ENCODE peak calls at places on chromosomes 5 and 9, in four cellular contexts. A is H1, C is SK-N-SH, R is K562. D is an unnamed sample.

GRCh38 chr5:31407921-31408714 is 123.8 kb downstream of the DROSHA start:
- DNase-seq in A (no peak), C (no peak), R (no peak), D (no peak)

GRCh38 chr9:130226112-130226511 is 39.4 kb upstream of the HMCN2 start:
- DNase-seq in A (no peak), C (no peak), R (no peak), D (no peak)

GRCh38 chr9:326667-327066 is 112.0 kb downstream of the DOCK8 start:
- DNase-seq in A (no peak), C (no peak), R (no peak), D (no peak)

GRCh38 chr9:456365-456764 is 241.7 kb downstream of the DOCK8 start:
- DNase-seq in A (no peak), C (no peak), R (no peak), D (no peak)

GRCh38 chr5:44727100-44727499 is 81.6 kb upstream of the MRPS30 start:
- DNase-seq in A (no peak), C (no peak), R (no peak), D (no peak)

GRCh38 chr9:27870404-27870803 is 297.1 kb upstream of the C9orf72 start:
- DNase-seq in A (no peak), C (no peak), R (no peak), D (no peak)

GRCh38 chr9:133612051-133612450 is 2.9 kb upstream of the FAM163B start:
- DNase-seq in A (no peak), C (no peak), R (no peak), D (no peak)

GRCh38 chr9:104260004-104260403 is 165.9 kb downstream of the SMC2 start:
- DNase-seq in A (no peak), C (no peak), R (no peak), D (no peak)

GRCh38 chr5:71971862-71972261 is 135.4 kb upstream of the MAP1B start:
- DNase-seq in A (no peak), C (no peak), R (no peak), D (no peak)

GRCh38 chr5:983568-983967 is 25.0 kb upstream of the NKD2 start:
- DNase-seq in A (no peak), C (no peak), R (no peak), D (no peak)

GRCh38 chr5:136446565-136446964 is 81.2 kb upstream of the TRPC7 start:
- DNase-seq in A (no peak), C (no peak), R (no peak), D (no peak)

GRCh38 chr9:34505370-34506120 is 17.2 kb downstream of the ENHO start:
- DNase-seq in A (no peak), C (no peak), R (no peak), D (no peak)

GRCh38 chr5:142906863-142907671 is 136.9 kb downstream of the ARHGAP26 start:
- DNase-seq in A (no peak), C (no peak), R (no peak), D (no peak)

GRCh38 chr9:73091909-73092308 is 59.8 kb upstream of the ANXA1 start:
- DNase-seq in A (no peak), C (no peak), R (no peak), D (no peak)

GRCh38 chr9:87084407-87084806 is 137.1 kb upstream of the GAS1 start:
- DNase-seq in A (no peak), C (no peak), R (no peak), D (no peak)

GRCh38 chr5:136018814-136019777 is 9.7 kb upstream of the TGFBI start:
- DNase-seq in A (no peak), C (peak; percentile 82), R (no peak), D (no peak)

GRCh38 chr9:137423810-137424291 is 658 bp downstream of the NOXA1 start:
- DNase-seq in A (no peak), C (no peak), R (peak; percentile 53), D (peak; percentile 27)

GRCh38 chr9:15724006-15724405 is 171.2 kb downstream of the CCDC171 start:
- DNase-seq in A (no peak), C (no peak), R (no peak), D (no peak)

GRCh38 chr9:109903515-109904138 is 123.6 kb downstream of the PALM2AKAP2 start:
- DNase-seq in A (peak; percentile 56), C (peak; percentile 62), R (peak; percentile 65), D (peak; percentile 59)

GRCh38 chr9:22238809-22239684 is 207.6 kb upstream of the DMRTA1 start:
- DNase-seq in A (no peak), C (no peak), R (no peak), D (no peak)

GRCh38 chr9:120544441-120544840 is 35.5 kb downstream of the CDK5RAP2 start:
- DNase-seq in A (no peak), C (no peak), R (no peak), D (no peak)

GRCh38 chr5:10612251-10612650 is 48.4 kb downstream of the ANKRD33B start:
- DNase-seq in A (no peak), C (no peak), R (no peak), D (no peak)

GRCh38 chr9:85483214-85483613 is 258.5 kb downstream of the AGTPBP1 start:
- DNase-seq in A (no peak), C (no peak), R (no peak), D (no peak)

GRCh38 chr9:76423216-76424177 is 29.3 kb upstream of the RFK start:
- DNase-seq in A (no peak), C (no peak), R (no peak), D (no peak)

GRCh38 chr9:91777437-91777836 is 172.6 kb downstream of the ROR2 start:
- DNase-seq in A (no peak), C (no peak), R (no peak), D (no peak)

GRCh38 chr9:5871785-5872184 is 18.9 kb upstream of the MLANA start:
- DNase-seq in A (no peak), C (no peak), R (no peak), D (no peak)

GRCh38 chr9:128094166-128094949 is 26.3 kb downstream of the SLC25A25 start:
- DNase-seq in A (no peak), C (peak; percentile 88), R (peak; percentile 86), D (peak; percentile 64)

GRCh38 chr5:73381587-73382411 is 66.8 kb downstream of the FOXD1 start:
- DNase-seq in A (peak; percentile 66), C (peak; percentile 57), R (no peak), D (peak; percentile 46)
- TF ChIP-seq TEAD4 in A (no peak), C (no peak), R (no peak), D (no peak)

GRCh38 chr5:114346171-114346570 is 15.7 kb upstream of the KCNN2 start:
- DNase-seq in A (no peak), C (no peak), R (no peak), D (no peak)
- TF ChIP-seq TEAD4 in A (no peak), C (no peak), R (no peak), D (no peak)

GRCh38 chr5:55517804-55518203 is 17.0 kb downstream of the PLPP1 start:
- DNase-seq in A (no peak), C (no peak), R (no peak), D (no peak)
- TF ChIP-seq TEAD4 in A (no peak), C (no peak), R (no peak), D (no peak)

GRCh38 chr5:176784218-176785165 is 25.9 kb upstream of the UNC5A start:
- DNase-seq in A (peak; percentile 64), C (no peak), R (no peak), D (no peak)

GRCh38 chr5:176788091-176788490 is 22.3 kb upstream of the UNC5A start:
- DNase-seq in A (no peak), C (no peak), R (no peak), D (no peak)

GRCh38 chr5:176787676-176788075 is 22.7 kb upstream of the UNC5A start:
- DNase-seq in A (no peak), C (no peak), R (peak; percentile 38), D (no peak)

GRCh38 chr5:176781638-176782570 is 28.5 kb upstream of the UNC5A start:
- DNase-seq in A (no peak), C (no peak), R (no peak), D (no peak)

GRCh38 chr5:176785184-176786145 is 24.9 kb upstream of the UNC5A start:
- DNase-seq in A (no peak), C (no peak), R (no peak), D (no peak)
- TF ChIP-seq TEAD4 in A (no peak), C (no peak), R (no peak), D (no peak)

D was measured in WTC11.